ENCODE peak calls at places on chromosomes 1 and 21, in four cellular contexts. I is mesothelial cell of epicardium, O is T-helper 1 cell, Z is D721Med. C is an unnamed sample.

GRCh38 chr1:239456788-239457187 is 70.4 kb downstream of the CHRM3 start:
- DNase-seq in O (no peak), Z (no peak), I (no peak), C (no peak)

GRCh38 chr21:36250423-36251075 is 69.4 kb upstream of the MORC3 start:
- DNase-seq in O (no peak), I (no peak), Z (no peak), C (no peak)

GRCh38 chr1:64711266-64711665 is 33.6 kb upstream of the RAVER2 start:
- DNase-seq in O (no peak), I (no peak), Z (no peak), C (no peak)

GRCh38 chr1:174740248-174740990 is 259.3 kb upstream of the CACYBP start:
- DNase-seq in I (no peak), O (no peak), Z (no peak), C (no peak)

GRCh38 chr1:96538001-96538649 is 183.5 kb upstream of the PTBP2 start:
- DNase-seq in O (no peak), I (no peak), Z (no peak), C (no peak)

GRCh38 chr1:108584320-108584968 is 24.5 kb downstream of the EEIG2 start:
- DNase-seq in I (no peak), Z (no peak), O (no peak), C (no peak)

GRCh38 chr1:223363856-223364684 is at the start of gene SUSD4:
- DNase-seq in O (peak), I (peak), Z (peak), C (peak)

GRCh38 chr1:68198752-68199151 is 33.6 kb downstream of the WLS start:
- DNase-seq in Z (no peak), I (no peak), O (no peak), C (no peak)

GRCh38 chr1:70874063-70874462 is 173.6 kb downstream of the PTGER3 start:
- DNase-seq in O (no peak), Z (no peak), I (no peak), C (no peak)

GRCh38 chr1:42266253-42267135 is 68.5 kb downstream of the FOXJ3 start:
- DNase-seq in I (no peak), Z (no peak), O (no peak), C (no peak)

GRCh38 chr1:231853588-231854207 is 227.1 kb downstream of the DISC1 start:
- DNase-seq in O (no peak), I (no peak), Z (no peak), C (no peak)

GRCh38 chr1:115545096-115545720 is 96.6 kb upstream of the VANGL1 start:
- DNase-seq in O (no peak), I (no peak), Z (no peak), C (no peak)

C was measured in effector CD4-positive, alpha-beta T cell.